ENCODE peak calls at places on chromosome 11, in six cellular contexts. One of them, this sample, is unnamed.

GRCh38 chr11:43278302-43278956 is 33.4 kb upstream of the API5 start:
- DNase-seq in heart right ventricle: no peak
- DNase-seq in MCF 10A: peak
- DNase-seq in cardiac fibroblast: peak
- DNase-seq in astrocyte of the cerebellum: no peak
- DNase-seq in progenitor cell of endocrine pancreas: no peak
- DNase-seq in this sample: no peak

GRCh38 chr11:720642-721346 is 14.8 kb downstream of the EPS8L2 start:
- DNase-seq in heart right ventricle: no peak
- DNase-seq in MCF 10A: no peak
- DNase-seq in cardiac fibroblast: no peak
- DNase-seq in astrocyte of the cerebellum: no peak
- DNase-seq in progenitor cell of endocrine pancreas: no peak
- DNase-seq in this sample: no peak

GRCh38 chr11:36577859-36578258 is 10.1 kb downstream of the RAG1 start:
- DNase-seq in heart right ventricle: no peak
- DNase-seq in MCF 10A: no peak
- DNase-seq in cardiac fibroblast: peak
- DNase-seq in astrocyte of the cerebellum: peak
- DNase-seq in progenitor cell of endocrine pancreas: no peak
- DNase-seq in this sample: no peak

GRCh38 chr11:1102221-1102971 is 27.7 kb downstream of the MUC2 start:
- DNase-seq in heart right ventricle: no peak
- DNase-seq in MCF 10A: no peak
- DNase-seq in cardiac fibroblast: no peak
- DNase-seq in astrocyte of the cerebellum: no peak
- DNase-seq in progenitor cell of endocrine pancreas: no peak
- DNase-seq in this sample: no peak

GRCh38 chr11:121249039-121249663 is 43.4 kb upstream of the SC5D start:
- DNase-seq in heart right ventricle: no peak
- DNase-seq in MCF 10A: peak
- DNase-seq in cardiac fibroblast: peak
- DNase-seq in astrocyte of the cerebellum: no peak
- DNase-seq in progenitor cell of endocrine pancreas: no peak
- DNase-seq in this sample: no peak

GRCh38 chr11:134838708-134839107 is 426.7 kb upstream of the B3GAT1 start:
- DNase-seq in heart right ventricle: no peak
- DNase-seq in MCF 10A: no peak
- DNase-seq in cardiac fibroblast: no peak
- DNase-seq in astrocyte of the cerebellum: no peak
- DNase-seq in progenitor cell of endocrine pancreas: no peak
- DNase-seq in this sample: no peak

GRCh38 chr11:86228967-86229330 is 15.6 kb upstream of the EED start:
- DNase-seq in heart right ventricle: no peak
- DNase-seq in MCF 10A: peak
- DNase-seq in cardiac fibroblast: no peak
- DNase-seq in astrocyte of the cerebellum: no peak
- DNase-seq in progenitor cell of endocrine pancreas: no peak
- DNase-seq in this sample: no peak

GRCh38 chr11:65649656-65650546 is 12.0 kb downstream of the SIPA1 start:
- DNase-seq in heart right ventricle: no peak
- DNase-seq in MCF 10A: no peak
- DNase-seq in cardiac fibroblast: no peak
- DNase-seq in astrocyte of the cerebellum: no peak
- DNase-seq in progenitor cell of endocrine pancreas: no peak
- DNase-seq in this sample: no peak

GRCh38 chr11:6812391-6813005 is 13.0 kb upstream of the OR6A2 start:
- DNase-seq in heart right ventricle: no peak
- DNase-seq in MCF 10A: peak
- DNase-seq in cardiac fibroblast: peak
- DNase-seq in astrocyte of the cerebellum: peak
- DNase-seq in progenitor cell of endocrine pancreas: no peak
- DNase-seq in this sample: no peak

GRCh38 chr11:26820739-26821138 is 98.9 kb upstream of the SLC5A12 start:
- DNase-seq in heart right ventricle: no peak
- DNase-seq in MCF 10A: peak
- DNase-seq in cardiac fibroblast: peak
- DNase-seq in astrocyte of the cerebellum: no peak
- DNase-seq in progenitor cell of endocrine pancreas: no peak
- DNase-seq in this sample: no peak

GRCh38 chr11:102448869-102449224 is 3.7 kb downstream of the TMEM123 start:
- DNase-seq in heart right ventricle: no peak
- DNase-seq in MCF 10A: no peak
- DNase-seq in cardiac fibroblast: no peak
- DNase-seq in astrocyte of the cerebellum: no peak
- DNase-seq in progenitor cell of endocrine pancreas: no peak
- DNase-seq in this sample: no peak

GRCh38 chr11:77019976-77020591 is 14.1 kb upstream of the B3GNT6 start:
- DNase-seq in heart right ventricle: no peak
- DNase-seq in MCF 10A: peak
- DNase-seq in cardiac fibroblast: peak
- DNase-seq in astrocyte of the cerebellum: no peak
- DNase-seq in progenitor cell of endocrine pancreas: no peak
- DNase-seq in this sample: no peak

GRCh38 chr11:12642040-12642439 is 32.2 kb upstream of the TEAD1 start:
- DNase-seq in heart right ventricle: no peak
- DNase-seq in MCF 10A: no peak
- DNase-seq in cardiac fibroblast: peak
- DNase-seq in astrocyte of the cerebellum: no peak
- DNase-seq in progenitor cell of endocrine pancreas: no peak
- DNase-seq in this sample: no peak

GRCh38 chr11:120807414-120808150 is 216.3 kb upstream of the TBCEL start:
- DNase-seq in heart right ventricle: no peak
- DNase-seq in MCF 10A: peak
- DNase-seq in cardiac fibroblast: peak
- DNase-seq in astrocyte of the cerebellum: peak
- DNase-seq in progenitor cell of endocrine pancreas: no peak
- DNase-seq in this sample: no peak

GRCh38 chr11:124841186-124841585 is 24.0 kb upstream of the ROBO3 start:
- DNase-seq in heart right ventricle: no peak
- DNase-seq in MCF 10A: peak
- DNase-seq in cardiac fibroblast: no peak
- DNase-seq in astrocyte of the cerebellum: no peak
- DNase-seq in progenitor cell of endocrine pancreas: no peak
- DNase-seq in this sample: no peak

GRCh38 chr11:109641549-109641948 is 219.6 kb downstream of the C11orf87 start:
- DNase-seq in heart right ventricle: no peak
- DNase-seq in MCF 10A: peak
- DNase-seq in cardiac fibroblast: peak
- DNase-seq in astrocyte of the cerebellum: peak
- DNase-seq in progenitor cell of endocrine pancreas: peak
- DNase-seq in this sample: no peak

DNA sequence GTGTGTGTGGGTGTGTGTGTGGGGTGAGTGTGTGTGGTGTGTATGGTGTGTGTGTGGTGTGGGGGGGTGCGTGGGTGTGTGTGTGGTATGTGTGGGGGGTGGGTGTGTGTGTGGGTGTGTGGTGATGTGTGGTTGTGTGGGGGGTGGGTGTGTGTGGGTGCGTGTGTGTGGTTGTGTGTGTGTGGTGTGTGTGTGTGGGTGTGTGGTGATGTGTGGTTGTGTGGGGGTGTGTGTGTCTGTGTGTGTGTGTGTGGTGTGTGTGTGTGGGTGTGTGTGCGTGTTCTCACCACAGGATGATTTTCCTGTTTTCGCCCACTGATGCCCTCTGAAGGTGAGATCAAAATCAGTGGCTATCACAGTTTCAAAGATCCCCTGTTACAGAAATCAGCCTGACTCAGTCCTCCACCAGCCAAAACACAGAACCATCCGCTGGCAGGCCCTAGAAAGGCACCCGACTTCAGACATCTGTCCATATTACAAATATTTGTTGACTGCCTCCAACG is 24.7 kb downstream of the CPT1A start:
- DNase-seq in heart right ventricle: no peak
- DNase-seq in MCF 10A: no peak
- DNase-seq in cardiac fibroblast: no peak
- DNase-seq in astrocyte of the cerebellum: no peak
- DNase-seq in progenitor cell of endocrine pancreas: no peak
- DNase-seq in this sample: no peak
- TF ChIP-seq CTCF in heart right ventricle: no peak
- TF ChIP-seq CTCF in MCF 10A: no peak
- TF ChIP-seq CTCF in cardiac fibroblast: no peak
- TF ChIP-seq CTCF in astrocyte of the cerebellum: no peak
- TF ChIP-seq CTCF in progenitor cell of endocrine pancreas: no peak
- TF ChIP-seq CTCF in this sample: no peak

GRCh38 chr11:47071871-47072270 is 104.8 kb downstream of the ARFGAP2 start:
- DNase-seq in heart right ventricle: no peak
- DNase-seq in MCF 10A: no peak
- DNase-seq in cardiac fibroblast: peak
- DNase-seq in astrocyte of the cerebellum: no peak
- DNase-seq in progenitor cell of endocrine pancreas: no peak
- DNase-seq in this sample: no peak

GRCh38 chr11:47070769-47071168 is 105.9 kb downstream of the ARFGAP2 start:
- DNase-seq in heart right ventricle: no peak
- DNase-seq in MCF 10A: no peak
- DNase-seq in cardiac fibroblast: no peak
- DNase-seq in astrocyte of the cerebellum: no peak
- DNase-seq in progenitor cell of endocrine pancreas: no peak
- DNase-seq in this sample: no peak

GRCh38 chr11:47067401-47067800 is 109.3 kb downstream of the ARFGAP2 start:
- DNase-seq in heart right ventricle: no peak
- DNase-seq in MCF 10A: no peak
- DNase-seq in cardiac fibroblast: no peak
- DNase-seq in astrocyte of the cerebellum: no peak
- DNase-seq in progenitor cell of endocrine pancreas: no peak
- DNase-seq in this sample: no peak

DNA sequence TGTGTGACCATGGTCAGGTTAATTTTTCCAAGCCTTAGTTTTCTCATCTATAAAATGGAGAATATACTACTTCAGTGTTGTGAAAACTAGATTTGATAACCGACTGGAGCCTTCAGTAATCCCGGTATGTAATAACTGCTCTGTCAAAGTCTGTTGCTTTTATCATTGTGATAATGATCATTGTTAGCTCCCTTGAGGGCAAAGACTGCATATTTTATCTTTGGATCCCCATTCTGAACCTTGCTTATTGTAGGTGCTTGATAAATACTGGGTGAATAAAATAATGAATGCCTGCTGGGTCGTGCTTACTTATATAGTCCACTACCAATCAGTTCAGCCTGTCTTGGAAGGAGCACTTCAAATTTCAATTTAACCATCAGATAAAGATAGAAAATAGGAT is 105.3 kb downstream of the ARFGAP2 start:
- DNase-seq in heart right ventricle: no peak
- DNase-seq in MCF 10A: no peak
- DNase-seq in cardiac fibroblast: no peak
- DNase-seq in astrocyte of the cerebellum: no peak
- DNase-seq in progenitor cell of endocrine pancreas: no peak
- DNase-seq in this sample: no peak
- TF ChIP-seq CTCF in heart right ventricle: no peak
- TF ChIP-seq CTCF in MCF 10A: no peak
- TF ChIP-seq CTCF in cardiac fibroblast: no peak
- TF ChIP-seq CTCF in astrocyte of the cerebellum: no peak
- TF ChIP-seq CTCF in progenitor cell of endocrine pancreas: no peak
- TF ChIP-seq CTCF in this sample: no peak

GRCh38 chr11:122656631-122657101 is 1.1 kb downstream of the UBASH3B start:
- DNase-seq in heart right ventricle: peak
- DNase-seq in MCF 10A: no peak
- DNase-seq in cardiac fibroblast: peak
- DNase-seq in astrocyte of the cerebellum: no peak
- DNase-seq in progenitor cell of endocrine pancreas: peak
- DNase-seq in this sample: no peak
- TF ChIP-seq CTCF in heart right ventricle: no peak
- TF ChIP-seq CTCF in MCF 10A: no peak
- TF ChIP-seq CTCF in cardiac fibroblast: no peak
- TF ChIP-seq CTCF in astrocyte of the cerebellum: peak
- TF ChIP-seq CTCF in progenitor cell of endocrine pancreas: no peak
- TF ChIP-seq CTCF in this sample: no peak

GRCh38 chr11:61124574-61125309 is 22.5 kb downstream of the CD5 start:
- DNase-seq in heart right ventricle: no peak
- DNase-seq in MCF 10A: no peak
- DNase-seq in cardiac fibroblast: no peak
- DNase-seq in astrocyte of the cerebellum: no peak
- DNase-seq in progenitor cell of endocrine pancreas: no peak
- DNase-seq in this sample: no peak

GRCh38 chr11:61125310-61125684 is 23.0 kb downstream of the CD5 start:
- DNase-seq in heart right ventricle: no peak
- DNase-seq in MCF 10A: no peak
- DNase-seq in cardiac fibroblast: no peak
- DNase-seq in astrocyte of the cerebellum: no peak
- DNase-seq in progenitor cell of endocrine pancreas: no peak
- DNase-seq in this sample: no peak

GRCh38 chr11:61127991-61128390 is 25.7 kb downstream of the CD5 start:
- DNase-seq in heart right ventricle: no peak
- DNase-seq in MCF 10A: no peak
- DNase-seq in cardiac fibroblast: no peak
- DNase-seq in astrocyte of the cerebellum: no peak
- DNase-seq in progenitor cell of endocrine pancreas: no peak
- DNase-seq in this sample: no peak

GRCh38 chr11:61123775-61124571 is 21.7 kb downstream of the CD5 start:
- DNase-seq in heart right ventricle: no peak
- DNase-seq in MCF 10A: no peak
- DNase-seq in cardiac fibroblast: no peak
- DNase-seq in astrocyte of the cerebellum: no peak
- DNase-seq in progenitor cell of endocrine pancreas: no peak
- DNase-seq in this sample: no peak

DNA sequence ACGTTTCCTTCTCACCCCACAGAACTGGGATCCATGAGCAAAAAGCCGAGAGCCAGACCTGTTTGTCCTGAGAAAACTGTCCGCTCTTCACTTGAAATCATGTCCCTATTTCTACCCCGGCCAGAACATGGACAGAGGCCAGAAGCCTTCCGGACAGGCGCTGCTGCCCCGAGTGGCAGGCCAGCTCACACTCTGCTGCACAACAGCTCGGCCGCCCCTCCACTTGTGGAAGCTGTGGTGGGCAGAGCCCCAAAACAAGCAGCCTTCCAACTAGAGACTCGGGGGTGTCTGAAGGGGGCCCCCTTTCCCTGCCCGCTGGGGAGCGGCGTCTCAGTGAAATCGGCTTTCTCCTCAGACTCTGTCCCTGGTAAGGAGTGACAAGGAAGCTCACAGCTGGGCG is 24.0 kb downstream of the CD5 start:
- DNase-seq in heart right ventricle: peak
- DNase-seq in MCF 10A: no peak
- DNase-seq in cardiac fibroblast: peak
- DNase-seq in astrocyte of the cerebellum: no peak
- DNase-seq in progenitor cell of endocrine pancreas: no peak
- DNase-seq in this sample: no peak
- TF ChIP-seq CTCF in heart right ventricle: peak
- TF ChIP-seq CTCF in MCF 10A: no peak
- TF ChIP-seq CTCF in cardiac fibroblast: peak
- TF ChIP-seq CTCF in astrocyte of the cerebellum: peak
- TF ChIP-seq CTCF in progenitor cell of endocrine pancreas: no peak
- TF ChIP-seq CTCF in this sample: no peak

This sample was measured in mesothelial cell of epicardium.